ENCODE peak calls at places on chromosomes 1 and 21, in five cellular contexts. Y is breast epithelium, Z is K562, B is H1, H is sigmoid colon. T is an unnamed sample.
A peak's percentile ranks its signal among the peaks of the same experiment; 100 is the strongest.

GRCh38 chr1:68570859-68571258 is 74.0 kb upstream of the DEPDC1 start:
- DNase-seq in Y (no peak), Z (no peak), B (no peak), H (no peak), T (no peak)

GRCh38 chr1:43566382-43567035 is 35.8 kb downstream of the PTPRF start:
- DNase-seq in Y (no peak), Z (no peak), B (no peak), H (no peak), T (no peak)

GRCh38 chr1:111736548-111737215 is 2.5 kb downstream of the INKA2 start:
- DNase-seq in Y (no peak), Z (no peak), B (peak; percentile 45), H (no peak), T (no peak)

GRCh38 chr1:120179420-120180348 is 3.4 kb upstream of the SEC22B start:
- DNase-seq in Y (no peak), Z (no peak), B (peak; percentile 58), H (peak; percentile 62), T (peak; percentile 4)

GRCh38 chr1:11272842-11273594 is at the start of gene UBIAD1:
- DNase-seq in Y (peak; percentile 83), Z (peak; percentile 98), B (peak; percentile 79), H (peak; percentile 94), T (peak; percentile 81)

GRCh38 chr1:110312188-110313121 is 26.7 kb upstream of the RBM15 start:
- DNase-seq in Y (peak; percentile 85), Z (peak; percentile 72), B (peak; percentile 84), H (peak; percentile 89), T (peak; percentile 75)

GRCh38 chr21:43733529-43734071 is 14.7 kb downstream of the PDXK start:
- DNase-seq in Y (no peak), Z (no peak), B (no peak), H (no peak), T (no peak)

GRCh38 chr1:91889717-91890459 is 3.9 kb upstream of the TGFBR3 start:
- DNase-seq in Y (no peak), Z (no peak), B (no peak), H (no peak), T (peak; percentile 46)

GRCh38 chr1:47932744-47933143 is 64.4 kb downstream of the TRABD2B start:
- DNase-seq in Y (no peak), Z (no peak), B (no peak), H (no peak), T (no peak)

GRCh38 chr1:155327981-155328380 is 7.3 kb downstream of the RUSC1 start:
- DNase-seq in Y (no peak), Z (no peak), B (no peak), H (no peak), T (no peak)

GRCh38 chr1:242651817-242652216 is 127.3 kb upstream of the PLD5 start:
- DNase-seq in Y (no peak), Z (no peak), B (peak; percentile 83), H (no peak), T (no peak)

GRCh38 chr1:47823016-47823843 is 174.0 kb downstream of the TRABD2B start:
- DNase-seq in Y (no peak), Z (no peak), B (no peak), H (no peak), T (no peak)

GRCh38 chr1:7538033-7538432 is 233.1 kb upstream of the VAMP3 start:
- DNase-seq in Y (no peak), Z (no peak), B (no peak), H (no peak), T (no peak)

GRCh38 chr1:198387587-198387986 is 152.9 kb downstream of the ATP6V1G3 start:
- DNase-seq in Y (no peak), Z (no peak), B (no peak), H (no peak), T (no peak)

GRCh38 chr1:201570158-201570885 is 31.4 kb downstream of the NAV1 start:
- DNase-seq in Y (no peak), Z (no peak), B (no peak), H (peak; percentile 55), T (no peak)

GRCh38 chr1:169945171-169945570 is 51.5 kb upstream of the SCYL3 start:
- DNase-seq in Y (no peak), Z (no peak), B (no peak), H (peak; percentile 53), T (no peak)

GRCh38 chr1:196567238-196567637 is 41.0 kb downstream of the KCNT2 start:
- DNase-seq in Y (no peak), Z (no peak), B (no peak), H (no peak), T (no peak)

GRCh38 chr1:156616463-156616862 is 2.8 kb upstream of the HAPLN2 start:
- DNase-seq in Y (no peak), Z (peak; percentile 90), B (no peak), H (peak; percentile 85), T (peak; percentile 73)

GRCh38 chr1:181135462-181135781 is 46.9 kb downstream of the IER5 start:
- DNase-seq in Y (no peak), Z (peak; percentile 77), B (no peak), H (no peak), T (no peak)

GRCh38 chr1:230073371-230074035 is 6.5 kb downstream of the GALNT2 start:
- DNase-seq in Y (no peak), Z (no peak), B (no peak), H (peak; percentile 53), T (no peak)

GRCh38 chr1:19087737-19088594 is 122.1 kb downstream of the UBR4 start:
- DNase-seq in Y (no peak), Z (no peak), B (no peak), H (no peak), T (no peak)

GRCh38 chr1:221740260-221740830 is 1.5 kb downstream of the DUSP10 start:
- DNase-seq in Y (no peak), Z (no peak), B (no peak), H (no peak), T (no peak)

GRCh38 chr21:36478207-36478701 is 1.7 kb downstream of the CLDN14 start:
- DNase-seq in Y (no peak), Z (no peak), B (no peak), H (no peak), T (no peak)

GRCh38 chr21:42426424-42426823 is 22.7 kb downstream of the UBASH3A start:
- DNase-seq in Y (no peak), Z (no peak), B (no peak), H (no peak), T (no peak)

GRCh38 chr1:54795100-54795665 is 5.9 kb downstream of the TTC22 start:
- DNase-seq in Y (no peak), Z (no peak), B (no peak), H (no peak), T (no peak)

GRCh38 chr1:107669996-107670395 is 295.0 kb downstream of the VAV3 start:
- DNase-seq in Y (peak; percentile 73), Z (no peak), B (no peak), H (peak; percentile 95), T (peak; percentile 60)

GRCh38 chr21:42424848-42425602 is 21.3 kb downstream of the UBASH3A start:
- DNase-seq in Y (no peak), Z (no peak), B (no peak), H (no peak), T (no peak)

GRCh38 chr1:171817511-171818265 is 23.6 kb upstream of the DNM3 start:
- DNase-seq in Y (no peak), Z (no peak), B (no peak), H (no peak), T (no peak)

GRCh38 chr21:30227633-30228404 is 11.9 kb upstream of the CLDN8 start:
- DNase-seq in Y (no peak), Z (no peak), B (no peak), H (no peak), T (peak; percentile 93)

GRCh38 chr1:38153426-38154088 is 107.0 kb upstream of the POU3F1 start:
- DNase-seq in Y (no peak), Z (no peak), B (no peak), H (no peak), T (no peak)

GRCh38 chr1:12166834-12167492 is at the start of gene TNFRSF1B:
- DNase-seq in Y (no peak), Z (peak; percentile 95), B (peak; percentile 85), H (peak; percentile 80), T (peak; percentile 28)

GRCh38 chr1:234978397-234979291 is 150.0 kb downstream of the TOMM20 start:
- DNase-seq in Y (no peak), Z (peak; percentile 77), B (no peak), H (peak; percentile 85), T (no peak)

GRCh38 chr1:13733705-13734104 is 33.7 kb downstream of the PRDM2 start:
- DNase-seq in Y (no peak), Z (no peak), B (no peak), H (no peak), T (no peak)
- H3K27ac ChIP-seq in Y (no peak overlapping the region), Z (no peak overlapping the region), B (no peak overlapping the region), H (no peak overlapping the region), T (no peak overlapping the region)

GRCh38 chr1:109218516-109218915 is 4.8 kb downstream of the SARS1 start:
- DNase-seq in Y (no peak), Z (no peak), B (no peak), H (no peak), T (no peak)
- TF ChIP-seq POLR2AphosphoS5 in Y (no peak), Z (no peak), B (no peak), H (no peak), T (no peak)

DNA sequence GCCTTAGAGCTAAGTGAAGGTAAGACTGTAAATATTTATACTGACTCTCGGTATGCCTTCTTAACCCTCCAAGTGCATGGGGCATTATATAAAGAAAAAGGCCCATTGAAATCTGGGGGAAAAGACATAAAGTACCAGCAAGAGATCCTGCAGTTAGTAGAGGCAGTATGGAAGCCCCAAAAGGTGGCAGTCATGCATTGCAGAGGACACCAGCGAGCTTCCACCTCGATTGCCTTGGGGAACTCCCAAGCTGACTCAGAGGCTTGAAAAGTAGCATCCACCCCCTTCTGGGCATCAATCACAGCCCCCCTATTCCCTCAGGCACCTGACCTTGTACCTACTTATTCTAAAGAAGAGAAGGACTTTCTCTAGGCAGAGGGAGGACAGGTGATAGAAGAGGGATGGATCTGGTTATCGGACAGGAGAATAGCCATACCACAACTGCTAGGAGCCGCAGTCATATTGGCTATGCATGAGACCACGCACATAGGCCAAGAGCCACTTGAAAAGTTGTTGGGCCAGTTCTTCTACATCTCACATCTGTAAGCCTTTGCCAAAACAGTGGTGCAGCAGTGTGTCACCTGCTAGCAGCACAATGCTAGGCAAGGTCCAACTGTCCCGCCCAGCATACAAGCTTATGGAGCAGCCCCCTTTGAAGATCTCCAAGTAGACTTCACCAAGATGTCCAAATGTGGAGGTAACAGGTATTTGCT is 19.4 kb downstream of the PLA2G2F start:
- DNase-seq in Y (no peak), Z (no peak), B (no peak), H (no peak), T (no peak)
- TF ChIP-seq CTCF in Y (no peak), Z (no peak), B (no peak), H (no peak), T (no peak)

GRCh38 chr1:9164537-9164910 is 35.6 kb upstream of the GPR157 start:
- DNase-seq in Y (no peak), Z (no peak), B (no peak), H (no peak), T (no peak)
- H3K27ac ChIP-seq in Y (peak overlapping the region; percentile 86), Z (no peak overlapping the region), B (no peak overlapping the region), H (peak overlapping the region; percentile 17), T (peak overlapping the region; percentile 69)

T was measured in prostate gland.